ENCODE peak calls at places on chromosomes 4 and X, in four cellular contexts. One of them, this sample, is unnamed.

GRCh38 chr4:54607067-54607466 is 50.7 kb upstream of the KIT start:
- DNase-seq in nephron progenitor cell: no peak
- DNase-seq in left lung: no peak
- DNase-seq in H9: no peak
- DNase-seq in this sample: no peak

GRCh38 chr4:78481180-78481579 is 70.4 kb upstream of the ANXA3 start:
- DNase-seq in nephron progenitor cell: no peak
- DNase-seq in left lung: no peak
- DNase-seq in H9: no peak
- DNase-seq in this sample: no peak

GRCh38 chrX:134794692-134795091 is 136.4 kb upstream of the PLAC1 start:
- DNase-seq in H9: no peak
- DNase-seq in nephron progenitor cell: no peak
- DNase-seq in left lung: no peak
- DNase-seq in this sample: no peak

GRCh38 chrX:19889582-19890342 is 2.4 kb upstream of the SH3KBP1 start:
- DNase-seq in nephron progenitor cell: no peak
- DNase-seq in H9: no peak
- DNase-seq in left lung: no peak
- DNase-seq in this sample: no peak

GRCh38 chr4:189912170-189912569 is 28.5 kb upstream of the FRG1 start:
- DNase-seq in left lung: no peak
- DNase-seq in nephron progenitor cell: no peak
- DNase-seq in H9: no peak
- DNase-seq in this sample: no peak

GRCh38 chr4:5918331-5919030 is 25.6 kb upstream of the CRMP1 start:
- DNase-seq in H9: no peak
- DNase-seq in nephron progenitor cell: no peak
- DNase-seq in left lung: no peak
- DNase-seq in this sample: no peak

GRCh38 chr4:70722199-70722791 is 531 bp downstream of the RUFY3 start:
- DNase-seq in H9: no peak
- DNase-seq in nephron progenitor cell: no peak
- DNase-seq in left lung: no peak
- DNase-seq in this sample: no peak

GRCh38 chr4:796206-796605 is 29.7 kb downstream of the CPLX1 start:
- DNase-seq in H9: no peak
- DNase-seq in left lung: no peak
- DNase-seq in nephron progenitor cell: no peak
- DNase-seq in this sample: no peak

GRCh38 chr4:180913750-180914149 is 1329.5 kb upstream of the TENM3 start:
- DNase-seq in nephron progenitor cell: no peak
- DNase-seq in left lung: no peak
- DNase-seq in H9: no peak
- DNase-seq in this sample: no peak

GRCh38 chrX:136196691-136197155 is 49.4 kb downstream of the FHL1 start:
- DNase-seq in left lung: no peak
- DNase-seq in nephron progenitor cell: no peak
- DNase-seq in H9: no peak
- DNase-seq in this sample: no peak

GRCh38 chrX:134634691-134635090 is 23.6 kb downstream of the PLAC1 start:
- DNase-seq in H9: no peak
- DNase-seq in left lung: no peak
- DNase-seq in nephron progenitor cell: no peak
- DNase-seq in this sample: no peak

GRCh38 chr4:135186002-135186401 is 984.4 kb upstream of the PABPC4L start:
- DNase-seq in H9: peak
- DNase-seq in left lung: no peak
- DNase-seq in nephron progenitor cell: no peak
- DNase-seq in this sample: no peak

GRCh38 chr4:102057122-102057521 is 266.6 kb downstream of the BANK1 start:
- DNase-seq in H9: no peak
- DNase-seq in nephron progenitor cell: no peak
- DNase-seq in left lung: no peak
- DNase-seq in this sample: no peak

GRCh38 chr4:85929926-85930325 is 429.9 kb downstream of the MAPK10 start:
- DNase-seq in H9: no peak
- DNase-seq in left lung: peak
- DNase-seq in nephron progenitor cell: peak
- DNase-seq in this sample: peak

GRCh38 chr4:20254517-20255250 is 3.0 kb downstream of the SLIT2 start:
- DNase-seq in nephron progenitor cell: peak
- DNase-seq in left lung: no peak
- DNase-seq in H9: peak
- DNase-seq in this sample: peak

GRCh38 chr4:151157543-151157942 is 58.1 kb downstream of the RPS3A start:
- DNase-seq in H9: no peak
- DNase-seq in left lung: no peak
- DNase-seq in nephron progenitor cell: no peak
- DNase-seq in this sample: no peak

GRCh38 chrX:22135994-22136684 is 104.0 kb downstream of the PHEX start:
- DNase-seq in nephron progenitor cell: peak
- DNase-seq in left lung: no peak
- DNase-seq in H9: no peak
- DNase-seq in this sample: peak

GRCh38 chr4:121738780-121739547 is 26.0 kb downstream of the SMIM43 start:
- DNase-seq in H9: no peak
- DNase-seq in left lung: no peak
- DNase-seq in nephron progenitor cell: no peak
- DNase-seq in this sample: no peak

GRCh38 chr4:30938956-30939528 is 218.9 kb downstream of the PCDH7 start:
- DNase-seq in left lung: no peak
- DNase-seq in nephron progenitor cell: no peak
- DNase-seq in H9: no peak
- DNase-seq in this sample: no peak

GRCh38 chrX:121008920-121009319 is 23.4 kb upstream of the CT47A1 start:
- DNase-seq in H9: no peak
- DNase-seq in left lung: no peak
- DNase-seq in nephron progenitor cell: no peak
- DNase-seq in this sample: no peak

GRCh38 chr4:139738846-139739613 is 73.4 kb downstream of the MGST2 start:
- DNase-seq in left lung: no peak
- DNase-seq in nephron progenitor cell: no peak
- DNase-seq in H9: no peak
- DNase-seq in this sample: no peak

GRCh38 chr4:139740121-139740520 is 74.5 kb downstream of the MGST2 start:
- DNase-seq in nephron progenitor cell: no peak
- DNase-seq in left lung: no peak
- DNase-seq in H9: no peak
- DNase-seq in this sample: no peak

GRCh38 chr4:139744232-139744631 is 78.6 kb downstream of the MGST2 start:
- DNase-seq in H9: no peak
- DNase-seq in nephron progenitor cell: no peak
- DNase-seq in left lung: no peak
- DNase-seq in this sample: no peak

GRCh38 chr4:139743027-139743426 is 77.4 kb downstream of the MGST2 start:
- DNase-seq in nephron progenitor cell: no peak
- DNase-seq in left lung: no peak
- DNase-seq in H9: no peak
- DNase-seq in this sample: no peak

DNA sequence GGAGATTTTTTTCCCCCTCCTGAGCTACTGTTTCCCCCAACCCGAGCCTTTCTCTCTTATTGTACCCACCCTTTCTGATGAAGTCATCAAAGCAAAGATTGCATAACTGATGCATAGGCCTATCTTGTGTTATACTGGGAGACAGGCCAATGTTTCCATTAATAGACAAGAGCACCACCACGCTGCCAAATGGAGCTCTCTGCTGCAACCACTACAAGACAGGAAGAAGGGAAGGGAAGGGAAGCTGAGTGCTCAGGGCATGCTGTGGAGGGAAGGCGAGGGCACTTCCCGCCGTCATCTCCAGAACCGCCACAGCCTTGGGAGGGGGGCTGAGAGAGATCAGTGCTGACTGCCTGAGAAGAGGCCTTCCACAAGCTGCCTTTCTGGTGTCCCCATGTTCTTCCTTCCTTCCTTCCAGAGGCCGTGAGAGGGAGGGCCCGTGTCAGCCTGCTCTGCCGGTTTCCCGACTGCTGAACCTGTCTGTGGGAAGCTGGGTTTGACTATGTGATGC is 75.0 kb downstream of the MGST2 start:
- DNase-seq in left lung: peak
- DNase-seq in nephron progenitor cell: no peak
- DNase-seq in H9: no peak
- DNase-seq in this sample: no peak
- TF ChIP-seq CTCF in left lung: no peak
- TF ChIP-seq CTCF in nephron progenitor cell: no peak
- TF ChIP-seq CTCF in H9: no peak
- TF ChIP-seq CTCF in this sample: no peak

GRCh38 chrX:131763674-131764073 is 219.8 kb downstream of the OR13H1 start:
- DNase-seq in left lung: peak
- DNase-seq in H9: no peak
- DNase-seq in nephron progenitor cell: no peak
- DNase-seq in this sample: no peak
- TF ChIP-seq CTCF in left lung: peak
- TF ChIP-seq CTCF in H9: peak
- TF ChIP-seq CTCF in nephron progenitor cell: no peak
- TF ChIP-seq CTCF in this sample: no peak

GRCh38 chrX:1657367-1658082 is 42.7 kb downstream of the ASMT start:
- DNase-seq in nephron progenitor cell: peak
- DNase-seq in left lung: no peak
- DNase-seq in H9: no peak
- DNase-seq in this sample: no peak
- TF ChIP-seq CTCF in nephron progenitor cell: no peak
- TF ChIP-seq CTCF in left lung: no peak
- TF ChIP-seq CTCF in H9: no peak
- TF ChIP-seq CTCF in this sample: no peak

GRCh38 chr4:94126669-94127068 is 81.0 kb upstream of the SMARCAD1 start:
- DNase-seq in H9: no peak
- DNase-seq in nephron progenitor cell: no peak
- DNase-seq in left lung: no peak
- DNase-seq in this sample: no peak
- TF ChIP-seq CTCF in H9: peak
- TF ChIP-seq CTCF in nephron progenitor cell: no peak
- TF ChIP-seq CTCF in left lung: no peak
- TF ChIP-seq CTCF in this sample: no peak

GRCh38 chr4:153228512-153229145 is 24.4 kb downstream of the TRIM2 start:
- DNase-seq in H9: no peak
- DNase-seq in nephron progenitor cell: no peak
- DNase-seq in left lung: no peak
- DNase-seq in this sample: no peak

GRCh38 chr4:153233761-153234371 is 29.6 kb downstream of the TRIM2 start:
- DNase-seq in nephron progenitor cell: no peak
- DNase-seq in left lung: no peak
- DNase-seq in H9: no peak
- DNase-seq in this sample: no peak

GRCh38 chr4:153234923-153235322 is 30.7 kb downstream of the TRIM2 start:
- DNase-seq in nephron progenitor cell: no peak
- DNase-seq in H9: no peak
- DNase-seq in left lung: no peak
- DNase-seq in this sample: no peak

GRCh38 chr4:153227501-153227900 is 23.3 kb downstream of the TRIM2 start:
- DNase-seq in H9: no peak
- DNase-seq in nephron progenitor cell: no peak
- DNase-seq in left lung: no peak
- DNase-seq in this sample: no peak

DNA sequence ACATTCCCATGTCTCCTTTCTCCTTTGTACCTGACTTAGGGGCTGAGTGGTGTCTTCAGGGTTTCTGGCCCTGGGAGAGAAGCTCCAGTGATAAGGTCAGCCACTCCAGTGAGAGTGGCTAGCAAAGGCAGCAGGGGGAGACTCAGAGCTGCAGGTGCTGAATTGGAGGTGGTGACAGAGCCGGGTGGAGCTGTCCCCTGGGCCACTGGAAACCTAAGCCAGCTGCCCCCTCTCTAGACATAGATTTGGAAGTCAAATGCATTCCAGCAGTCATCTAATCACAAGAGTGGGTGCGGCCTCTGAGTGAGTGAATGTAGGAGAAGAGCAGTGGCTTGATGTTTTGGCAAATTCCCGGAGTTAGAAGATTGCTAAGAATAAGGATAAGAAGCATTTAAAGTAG is 28.5 kb downstream of the TRIM2 start:
- DNase-seq in nephron progenitor cell: peak
- DNase-seq in H9: peak
- DNase-seq in left lung: peak
- DNase-seq in this sample: peak
- TF ChIP-seq CTCF in nephron progenitor cell: peak
- TF ChIP-seq CTCF in H9: peak
- TF ChIP-seq CTCF in left lung: no peak
- TF ChIP-seq CTCF in this sample: no peak

DNA sequence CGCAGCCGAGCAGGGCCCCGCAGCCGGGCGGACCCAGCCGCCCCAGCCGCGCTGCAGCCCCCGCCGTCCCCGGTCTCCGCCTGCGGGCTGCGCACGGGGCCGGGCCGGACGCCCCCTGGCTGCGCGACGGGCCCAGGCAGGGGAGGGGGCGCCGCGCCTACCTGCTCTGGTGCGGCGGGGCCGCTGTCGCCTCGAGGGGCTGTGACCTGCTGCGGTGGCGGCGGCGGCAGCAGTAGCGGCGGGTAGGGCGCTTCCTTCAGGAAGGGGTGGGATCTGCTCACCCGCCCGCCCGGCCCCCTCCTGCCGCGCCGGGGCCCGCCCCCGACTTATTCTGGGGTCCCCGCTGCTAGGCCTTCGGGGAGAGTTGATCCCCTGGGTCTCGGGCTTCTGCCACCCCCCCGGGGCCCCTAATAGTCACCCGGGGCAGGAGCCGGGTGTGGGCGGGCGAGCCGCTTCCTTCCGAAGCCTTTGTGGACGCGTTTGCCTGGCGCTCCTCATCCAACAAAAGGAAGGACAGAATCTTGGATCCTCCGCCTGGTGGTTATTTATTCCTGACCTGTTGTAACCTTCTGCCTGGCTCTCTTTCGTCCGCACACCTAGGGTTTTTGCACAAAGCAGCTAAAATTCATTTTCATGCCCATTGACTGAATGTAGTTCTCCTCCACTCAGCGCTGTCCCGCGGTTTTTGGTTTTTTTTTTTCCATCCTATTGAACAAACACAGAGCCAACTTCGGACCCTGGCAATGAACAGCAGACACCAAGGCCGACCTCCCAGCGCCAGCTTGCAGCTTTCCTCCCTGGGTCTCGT is at the start of gene TMEM150C:
- DNase-seq in left lung: no peak
- DNase-seq in H9: peak
- DNase-seq in nephron progenitor cell: peak
- DNase-seq in this sample: peak
- TF ChIP-seq CTCF in left lung: no peak
- TF ChIP-seq CTCF in H9: peak
- TF ChIP-seq CTCF in nephron progenitor cell: no peak
- TF ChIP-seq CTCF in this sample: no peak